ENCODE peak calls at places on chromosomes 4 and X, in four cellular contexts. D is naive thymus-derived CD4-positive, alpha-beta T cell; W is NCI-H460; E is activated CD4-positive, alpha-beta T cell treated with anti-CD3 and anti-CD28 coated beads, Interleukin-2, amount 50 U/mL, for 24 hours. M is an unnamed sample.

GRCh38 chr4:154335588-154335987 is 156.0 kb downstream of the DCHS2 start:
- DNase-seq in D (no peak), W (no peak), E (no peak), M (no peak)

GRCh38 chr4:94711635-94712034 is 46.1 kb upstream of the BMPR1B start:
- DNase-seq in D (no peak), W (no peak), E (no peak), M (no peak)

GRCh38 chr4:32488690-32489089 is 1768.5 kb downstream of the PCDH7 start:
- DNase-seq in D (no peak), W (no peak), E (no peak), M (no peak)

GRCh38 chrX:103453655-103454054 is 65.6 kb downstream of the RAB40A start:
- DNase-seq in D (no peak), W (peak), E (no peak), M (peak)

GRCh38 chr4:81506731-81507130 is 35.0 kb upstream of the RASGEF1B start:
- DNase-seq in D (no peak), W (no peak), E (no peak), M (no peak)

GRCh38 chr4:996030-996993 is 3.1 kb upstream of the SLC26A1 start:
- DNase-seq in D (no peak), W (no peak), E (no peak), M (no peak)

GRCh38 chr4:119707336-119707735 is 78.7 kb upstream of the PDE5A start:
- DNase-seq in D (no peak), W (no peak), E (no peak), M (no peak)

GRCh38 chr4:175929441-175929840 is 117.4 kb upstream of the GPM6A start:
- DNase-seq in D (no peak), W (no peak), E (no peak), M (no peak)

GRCh38 chr4:58163172-58163571 is 1053.0 kb upstream of the IGFBP7 start:
- DNase-seq in D (no peak), W (no peak), E (no peak), M (no peak)

GRCh38 chr4:95638920-95639501 is 90.2 kb upstream of the UNC5C start:
- DNase-seq in D (no peak), W (no peak), E (no peak), M (no peak)

GRCh38 chrX:154603438-154604430 is 15.3 kb downstream of the CTAG1B start:
- DNase-seq in D (no peak), W (peak), E (no peak), M (peak)

GRCh38 chr4:139142980-139143379 is 34.0 kb downstream of the ELF2 start:
- DNase-seq in D (no peak), W (no peak), E (no peak), M (no peak)

GRCh38 chrX:141405878-141406492 is 163.7 kb upstream of the SPANXC start:
- DNase-seq in D (no peak), W (peak), E (no peak), M (peak)

GRCh38 chr4:41339812-41340809 is 83.4 kb downstream of the UCHL1 start:
- DNase-seq in D (no peak), W (no peak), E (no peak), M (peak)

GRCh38 chrX:39836802-39837420 is 260.8 kb downstream of the BCOR start:
- DNase-seq in D (no peak), W (no peak), E (no peak), M (no peak)

GRCh38 chrX:136453771-136454170 is 34.0 kb upstream of the BRS3 start:
- DNase-seq in D (no peak), W (no peak), E (no peak), M (no peak)

GRCh38 chrX:1164322-1165288 is 47.8 kb downstream of the CRLF2 start:
- DNase-seq in D (no peak), W (no peak), E (no peak), M (peak)

GRCh38 chr4:15164571-15164970 is 162.3 kb downstream of the CPEB2 start:
- DNase-seq in D (no peak), W (no peak), E (no peak), M (no peak)

M was measured in dermis microvascular lymphatic vessel endothelial cell.